ENCODE peak calls at places on chromosomes 4 and X, in seven cellular contexts. N, W, Y, J, F, E and K are unnamed samples.
A peak's percentile ranks its signal among the peaks of the same experiment; 100 is the strongest.

GRCh38 chr4:74651198-74651597 is 143.1 kb downstream of the BTC start:
- DNase-seq in F (no peak), J (no peak), N (no peak), Y (no peak), W (no peak), E (no peak), K (no peak)

GRCh38 chrX:124388562-124388961 is 42.2 kb downstream of the SH2D1A start:
- DNase-seq in F (peak; percentile 26), E (peak; percentile 27), Y (no peak), W (peak; percentile 7), J (peak; percentile 40), N (peak; percentile 37), K (peak; percentile 74)

GRCh38 chr4:89752932-89753598 is 83.9 kb downstream of the SNCA start:
- DNase-seq in Y (no peak), W (no peak), E (no peak), N (no peak), F (no peak), J (peak; percentile 61), K (peak; percentile 89)

GRCh38 chr4:1761130-1761688 is 31.9 kb upstream of the FGFR3 start:
- DNase-seq in E (no peak), N (no peak), Y (no peak), J (no peak), F (no peak), W (no peak), K (no peak)

GRCh38 chr4:87240341-87240740 is 19.9 kb upstream of the KLHL8 start:
- DNase-seq in J (no peak), Y (no peak), E (no peak), N (no peak), F (peak; percentile 58), W (no peak), K (no peak)

GRCh38 chrX:134236690-134237362 is at the start of gene CCDC160:
- DNase-seq in F (no peak), Y (no peak), W (no peak), E (peak; percentile 45), J (peak; percentile 40), N (peak; percentile 63), K (peak; percentile 67)

GRCh38 chr4:89316187-89316586 is 8.6 kb upstream of the GPRIN3 start:
- DNase-seq in N (no peak), J (no peak), F (no peak), E (no peak), W (no peak), Y (no peak), K (no peak)

GRCh38 chr4:184190711-184191110 is 27.0 kb downstream of the ENPP6 start:
- DNase-seq in N (no peak), F (no peak), J (no peak), E (no peak), W (no peak), Y (peak; percentile 25), K (no peak)

GRCh38 chrX:100606753-100607152 is 22.0 kb downstream of the TNMD start:
- DNase-seq in W (no peak), E (no peak), N (no peak), Y (no peak), F (no peak), J (no peak), K (no peak)

GRCh38 chrX:151177141-151178027 is 1.0 kb downstream of the GPR50 start:
- DNase-seq in E (no peak), J (peak; percentile 11), F (no peak), N (no peak), W (no peak), Y (no peak), K (peak; percentile 33)

GRCh38 chr4:125368684-125369083 is 53.9 kb downstream of the FAT4 start:
- DNase-seq in W (no peak), F (no peak), N (no peak), Y (no peak), J (peak; percentile 37), E (no peak), K (peak; percentile 76)

GRCh38 chr4:519203-519651 is 20.2 kb downstream of the PIGG start:
- DNase-seq in W (no peak), J (no peak), E (no peak), Y (peak; percentile 72), N (no peak), F (no peak), K (no peak)

GRCh38 chr4:4555916-4556315 is 14.1 kb upstream of the STX18 start:
- DNase-seq in Y (no peak), F (no peak), J (peak; percentile 92), N (no peak), W (no peak), E (no peak), K (peak; percentile 89)

GRCh38 chrX:69505772-69506616 is 1.9 kb downstream of the NALF2 start:
- DNase-seq in Y (no peak), W (no peak), J (no peak), F (no peak), N (no peak), E (no peak), K (no peak)

GRCh38 chrX:110163488-110163887 is 154.4 kb downstream of the AMMECR1 start:
- DNase-seq in N (no peak), E (no peak), J (no peak), W (no peak), Y (no peak), F (no peak), K (no peak)

GRCh38 chr4:41806807-41807206 is 58.3 kb upstream of the PHOX2B start:
- DNase-seq in J (no peak), W (no peak), Y (no peak), F (no peak), E (no peak), N (no peak), K (no peak)

GRCh38 chr4:80016506-80016905 is 56.5 kb downstream of the ANTXR2 start:
- DNase-seq in J (no peak), W (no peak), F (no peak), E (no peak), Y (no peak), N (no peak), K (peak; percentile 43)

GRCh38 chr4:38230821-38231583 is 270.8 kb downstream of the PTTG2 start:
- DNase-seq in F (no peak), W (no peak), Y (no peak), N (no peak), E (no peak), J (no peak), K (no peak)

GRCh38 chr4:70356185-70356584 is 4.4 kb upstream of the SMR3A start:
- DNase-seq in J (no peak), W (no peak), N (no peak), F (no peak), Y (no peak), E (no peak), K (no peak)

GRCh38 chrX:70664726-70665125 is 220.1 kb downstream of the DLG3 start:
- DNase-seq in N (peak; percentile 12), F (peak; percentile 4), Y (no peak), W (no peak), E (no peak), J (peak; percentile 14), K (peak; percentile 16)

GRCh38 chrX:51614353-51614752 is 4.4 kb downstream of the CENPVL3 start:
- DNase-seq in E (no peak), W (no peak), J (peak; percentile 23), N (no peak), F (no peak), Y (no peak), K (peak; percentile 52)

GRCh38 chrX:18983711-18984380 is at the start of gene PHKA2:
- DNase-seq in N (peak; percentile 61), W (no peak), J (peak; percentile 73), F (no peak), Y (peak; percentile 85), E (peak; percentile 64), K (peak; percentile 72)

GRCh38 chrX:103828529-103828928 is 3.5 kb downstream of the RAB9B start:
- DNase-seq in J (no peak), E (no peak), Y (no peak), N (no peak), F (no peak), W (no peak), K (no peak)

GRCh38 chr4:109820563-109820962 is 5.0 kb downstream of the GAR1 start:
- DNase-seq in Y (no peak), N (no peak), E (no peak), J (no peak), F (no peak), W (no peak), K (peak; percentile 74)

GRCh38 chr4:180380733-180381132 is 1862.5 kb upstream of the TENM3 start:
- DNase-seq in F (no peak), N (no peak), W (no peak), Y (no peak), J (no peak), E (no peak), K (peak; percentile 54)

GRCh38 chr4:92445127-92445526 is 141.4 kb downstream of the GRID2 start:
- DNase-seq in J (no peak), W (no peak), N (no peak), Y (no peak), F (no peak), E (no peak), K (no peak)

GRCh38 chr4:132218406-132218805 is 930.7 kb upstream of the PCDH10 start:
- DNase-seq in F (no peak), N (no peak), W (no peak), E (no peak), Y (no peak), J (no peak), K (peak; percentile 14)

GRCh38 chr4:139555073-139555704 is 830 bp downstream of the SETD7 start:
- DNase-seq in N (peak; percentile 94), W (peak; percentile 60), E (peak; percentile 88), Y (peak; percentile 95), J (peak; percentile 85), F (peak; percentile 55), K (peak; percentile 96)

GRCh38 chr4:143025111-143025704 is 159.5 kb upstream of the USP38 start:
- DNase-seq in N (no peak), J (peak; percentile 32), E (no peak), W (no peak), Y (no peak), F (no peak), K (peak; percentile 55)

GRCh38 chr4:161881370-161881769 is 282.4 kb downstream of the FSTL5 start:
- DNase-seq in J (no peak), W (no peak), E (no peak), N (no peak), Y (no peak), F (no peak), K (no peak)